ENCODE peak calls at places on chromosomes 12 and 14, in five cellular contexts. H is SW480, N is HEK293T, G is EH, I is progenitor cell of endocrine pancreas. W is an unnamed sample.

GRCh38 chr14:81350344-81351096 is 49.6 kb downstream of the STON2 start:
- DNase-seq in H (no peak), G (no peak), N (no peak), I (no peak), W (no peak)

GRCh38 chr12:52056801-52057613 is 5.8 kb downstream of the NR4A1 start:
- DNase-seq in G (no peak), H (no peak), N (no peak), I (no peak), W (no peak)

GRCh38 chr12:31820832-31821231 is 92.0 kb upstream of the AMN1 start:
- DNase-seq in N (no peak), I (no peak), G (no peak), H (no peak), W (no peak)

GRCh38 chr14:103880334-103880985 is 33.1 kb upstream of the PPP1R13B start:
- DNase-seq in N (no peak), H (peak), I (no peak), G (peak), W (peak)

GRCh38 chr12:64450711-64451486 is 1.0 kb upstream of the TBK1 start:
- DNase-seq in G (peak), N (peak), I (no peak), H (peak), W (no peak)

GRCh38 chr12:112617191-112617505 is 174.4 kb upstream of the RPH3A start:
- DNase-seq in H (no peak), I (no peak), N (no peak), G (no peak), W (no peak)

GRCh38 chr14:41609704-41610183 is 3.1 kb downstream of the LRFN5 start:
- DNase-seq in G (no peak), N (peak), H (peak), I (peak), W (no peak)

GRCh38 chr14:106848330-106849121 is 1322.1 kb downstream of the TMEM121 start:
- DNase-seq in N (no peak), H (peak), G (no peak), I (no peak), W (peak)

GRCh38 chr12:7512528-7512927 is 9.0 kb upstream of the CD163 start:
- DNase-seq in G (peak), I (no peak), N (no peak), H (peak), W (peak)

GRCh38 chr12:79128956-79129355 is 264.4 kb downstream of the SYT1 start:
- DNase-seq in I (no peak), H (peak), G (no peak), N (no peak), W (no peak)

GRCh38 chr14:37901978-37902377 is 305.7 kb upstream of the SSTR1 start:
- DNase-seq in H (no peak), N (no peak), G (peak), I (no peak), W (no peak)

GRCh38 chr12:54082402-54082892 is 28.8 kb downstream of the HOXC4 start:
- DNase-seq in H (peak), I (peak), G (no peak), N (peak), W (peak)

GRCh38 chr14:92644166-92644565 is 104.3 kb downstream of the LGMN start:
- DNase-seq in H (no peak), N (no peak), I (no peak), G (peak), W (no peak)

GRCh38 chr14:37081220-37081619 is 91.2 kb downstream of the SLC25A21 start:
- DNase-seq in H (no peak), G (no peak), N (no peak), I (no peak), W (peak)

GRCh38 chr12:31236998-31237637 is 88.8 kb downstream of the SINHCAF start:
- DNase-seq in G (no peak), I (no peak), H (no peak), N (no peak), W (no peak)

GRCh38 chr12:85076688-85077430 is 40.7 kb downstream of the LRRIQ1 start:
- DNase-seq in N (peak), H (peak), G (peak), I (no peak), W (peak)

GRCh38 chr14:33839193-33840076 is 111.4 kb downstream of the EGLN3 start:
- DNase-seq in N (peak), G (peak), I (peak), H (peak), W (peak)

W was measured in Calu3.